ENCODE peak calls at places on chromosomes 6 and 20, in five cellular contexts. E, K, N, F and Z are unnamed samples.

GRCh38 chr6:166097914-166098522 is 69.6 kb downstream of the TBXT start:
- DNase-seq in E (no peak), K (peak; percentile 45), N (peak; percentile 67), F (peak; percentile 30), Z (peak; percentile 66)

GRCh38 chr6:137165375-137166246 is 7.8 kb downstream of the IL22RA2 start:
- DNase-seq in E (peak; percentile 13), K (no peak), N (peak; percentile 24), F (no peak), Z (no peak)

GRCh38 chr20:59063358-59064213 is 21.0 kb upstream of the PRELID3B start:
- DNase-seq in E (no peak), K (no peak), N (no peak), F (no peak), Z (no peak)

GRCh38 chr20:44714701-44715494 is at the start of gene CCN5:
- DNase-seq in E (peak; percentile 61), K (no peak), N (no peak), F (no peak), Z (peak; percentile 77)

GRCh38 chr6:20334334-20334733 is 67.3 kb upstream of the E2F3 start:
- DNase-seq in E (no peak), K (no peak), N (no peak), F (no peak), Z (no peak)

GRCh38 chr20:53124075-53124532 is 151.9 kb downstream of the TSHZ2 start:
- DNase-seq in E (no peak), K (no peak), N (no peak), F (no peak), Z (no peak)

GRCh38 chr6:136077834-136078576 is 172.1 kb downstream of the MTFR2 start:
- DNase-seq in E (no peak), K (no peak), N (no peak), F (no peak), Z (no peak)

GRCh38 chr20:49641683-49642649 is 71.7 kb downstream of the B4GALT5 start:
- DNase-seq in E (peak; percentile 81), K (no peak), N (no peak), F (no peak), Z (no peak)

GRCh38 chr20:33646191-33646590 is 15.9 kb upstream of the C20orf144 start:
- DNase-seq in E (no peak), K (no peak), N (no peak), F (no peak), Z (no peak)

GRCh38 chr20:61520761-61521460 is 268.9 kb downstream of the CDH4 start:
- DNase-seq in E (no peak), K (no peak), N (no peak), F (no peak), Z (peak; percentile 50)

GRCh38 chr6:25359191-25359861 is 80.2 kb downstream of the CARMIL1 start:
- DNase-seq in E (no peak), K (no peak), N (no peak), F (no peak), Z (no peak)

GRCh38 chr6:144331610-144332009 is 46.5 kb downstream of the UTRN start:
- DNase-seq in E (no peak), K (no peak), N (no peak), F (no peak), Z (no peak)

GRCh38 chr6:101803146-101803545 is 409.6 kb downstream of the GRIK2 start:
- DNase-seq in E (no peak), K (no peak), N (no peak), F (no peak), Z (no peak)

GRCh38 chr6:119587537-119587936 is 238.0 kb upstream of the MAN1A1 start:
- DNase-seq in E (no peak), K (no peak), N (no peak), F (no peak), Z (no peak)

GRCh38 chr6:57040011-57040410 is 6.5 kb upstream of the KIAA1586 start:
- DNase-seq in E (no peak), K (no peak), N (no peak), F (no peak), Z (no peak)